ENCODE peak calls at places on chromosomes 6 and 20, in seven cellular contexts. X, S, A, O, Z, B and N are unnamed samples.

GRCh38 chr6:129709451-129709908 is 497 bp downstream of the ARHGAP18 start:
- DNase-seq in X (peak; percentile 30), S (no peak), A (no peak), O (peak; percentile 26), Z (peak; percentile 36), B (peak; percentile 34), N (peak; percentile 37)

GRCh38 chr6:158653577-158654354 is 3.9 kb downstream of the SYTL3 start:
- DNase-seq in X (no peak), S (no peak), A (peak; percentile 70), O (no peak), Z (peak; percentile 47), B (no peak), N (no peak)

GRCh38 chr6:15293674-15294073 is 47.8 kb downstream of the JARID2 start:
- DNase-seq in X (no peak), S (no peak), A (no peak), O (no peak), Z (no peak), B (no peak), N (no peak)

GRCh38 chr20:11267131-11267761 is 593.4 kb upstream of the JAG1 start:
- DNase-seq in X (peak; percentile 95), S (no peak), A (no peak), O (peak; percentile 93), Z (peak; percentile 22), B (peak; percentile 89), N (peak; percentile 96)

GRCh38 chr6:45212976-45213375 is 115.2 kb upstream of the RUNX2 start:
- DNase-seq in X (no peak), S (no peak), A (no peak), O (no peak), Z (no peak), B (no peak), N (no peak)

GRCh38 chr6:11139051-11139960 is 27.8 kb upstream of the ERVFRD-1 start:
- DNase-seq in X (no peak), S (no peak), A (no peak), O (no peak), Z (no peak), B (no peak), N (no peak)

GRCh38 chr6:142416179-142416578 is 114.4 kb downstream of the ADGRG6 start:
- DNase-seq in X (peak; percentile 98), S (no peak), A (no peak), O (peak; percentile 90), Z (no peak), B (peak; percentile 94), N (peak; percentile 95)

GRCh38 chr20:47298624-47299023 is 57.9 kb downstream of the ZMYND8 start:
- DNase-seq in X (no peak), S (no peak), A (no peak), O (no peak), Z (no peak), B (no peak), N (no peak)

GRCh38 chr6:140774080-140774505 is 1358.6 kb upstream of the GJE1 start:
- DNase-seq in X (peak; percentile 80), S (no peak), A (no peak), O (peak; percentile 34), Z (no peak), B (peak; percentile 40), N (peak; percentile 65)

GRCh38 chr20:41837669-41838224 is 219.6 kb upstream of the CHD6 start:
- DNase-seq in X (no peak), S (no peak), A (no peak), O (no peak), Z (no peak), B (no peak), N (no peak)

GRCh38 chr6:117512056-117512828 is 29.8 kb downstream of the DCBLD1 start:
- DNase-seq in X (no peak), S (no peak), A (no peak), O (no peak), Z (no peak), B (no peak), N (no peak)

GRCh38 chr20:44609511-44610312 is 27.3 kb downstream of the PKIG start:
- DNase-seq in X (peak; percentile 77), S (peak; percentile 89), A (peak; percentile 91), O (peak; percentile 55), Z (peak; percentile 95), B (peak; percentile 26), N (no peak)

GRCh38 chr6:41637179-41638001 is 878 bp upstream of the MDFI start:
- DNase-seq in X (no peak), S (no peak), A (peak; percentile 48), O (no peak), Z (no peak), B (no peak), N (no peak)

GRCh38 chr6:88477411-88477810 is 311.3 kb upstream of the CNR1 start:
- DNase-seq in X (no peak), S (no peak), A (no peak), O (no peak), Z (no peak), B (no peak), N (no peak)

GRCh38 chr6:97586344-97586743 is 303.3 kb upstream of the MMS22L start:
- DNase-seq in X (peak; percentile 3), S (no peak), A (no peak), O (peak; percentile 7), Z (no peak), B (peak; percentile 17), N (no peak)

GRCh38 chr6:45681860-45682488 is 304.2 kb upstream of the SUPT3H start:
- DNase-seq in X (peak; percentile 53), S (no peak), A (peak; percentile 80), O (no peak), Z (no peak), B (no peak), N (no peak)

GRCh38 chr6:12024715-12025434 is 12.8 kb downstream of the HIVEP1 start:
- DNase-seq in X (peak; percentile 42), S (no peak), A (no peak), O (peak; percentile 84), Z (no peak), B (peak; percentile 76), N (no peak)

GRCh38 chr20:47982574-47983360 is 197.5 kb upstream of the SULF2 start:
- DNase-seq in X (no peak), S (no peak), A (no peak), O (no peak), Z (no peak), B (no peak), N (no peak)

GRCh38 chr6:158972241-158973233 is 27.5 kb downstream of the RSPH3 start:
- DNase-seq in X (peak; percentile 25), S (no peak), A (no peak), O (peak; percentile 11), Z (no peak), B (no peak), N (peak; percentile 8)

GRCh38 chr6:125231574-125232343 is 70.0 kb downstream of the HDDC2 start:
- DNase-seq in X (no peak), S (no peak), A (no peak), O (no peak), Z (no peak), B (no peak), N (no peak)

GRCh38 chr6:125230674-125231073 is 71.1 kb downstream of the HDDC2 start:
- DNase-seq in X (no peak), S (no peak), A (no peak), O (no peak), Z (no peak), B (no peak), N (no peak)

GRCh38 chr6:125232466-125232865 is 69.3 kb downstream of the HDDC2 start:
- DNase-seq in X (no peak), S (no peak), A (no peak), O (no peak), Z (no peak), B (peak; percentile 59), N (no peak)

GRCh38 chr6:125231133-125231532 is 70.6 kb downstream of the HDDC2 start:
- DNase-seq in X (no peak), S (no peak), A (no peak), O (no peak), Z (peak; percentile 67), B (no peak), N (no peak)

DNA sequence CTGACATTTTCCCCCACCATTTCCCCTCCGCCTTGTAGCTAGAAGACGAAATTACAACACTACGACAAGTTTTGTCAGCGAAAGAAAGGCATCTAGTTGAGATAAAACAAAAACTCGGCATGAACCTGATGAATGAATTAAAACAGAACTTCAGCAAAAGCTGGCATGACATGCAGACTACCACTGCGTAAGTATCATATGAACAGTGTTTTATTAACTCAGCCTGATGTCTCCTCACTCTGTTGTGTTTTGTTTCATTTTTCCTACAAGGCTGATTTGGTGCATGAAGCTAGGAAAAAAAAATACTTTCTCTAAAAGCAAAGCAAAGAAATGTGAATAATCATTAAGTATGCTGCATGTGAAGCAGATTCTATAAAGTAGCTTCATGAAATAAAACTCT is 72.7 kb downstream of the HDDC2 start:
- DNase-seq in X (no peak), S (no peak), A (no peak), O (no peak), Z (no peak), B (no peak), N (no peak)
- H3K4me3 ChIP-seq in X (no peak overlapping the region), S (no peak overlapping the region), A (no peak overlapping the region), O (no peak overlapping the region), Z (no peak overlapping the region), B (no peak overlapping the region), N (no peak overlapping the region)

DNA sequence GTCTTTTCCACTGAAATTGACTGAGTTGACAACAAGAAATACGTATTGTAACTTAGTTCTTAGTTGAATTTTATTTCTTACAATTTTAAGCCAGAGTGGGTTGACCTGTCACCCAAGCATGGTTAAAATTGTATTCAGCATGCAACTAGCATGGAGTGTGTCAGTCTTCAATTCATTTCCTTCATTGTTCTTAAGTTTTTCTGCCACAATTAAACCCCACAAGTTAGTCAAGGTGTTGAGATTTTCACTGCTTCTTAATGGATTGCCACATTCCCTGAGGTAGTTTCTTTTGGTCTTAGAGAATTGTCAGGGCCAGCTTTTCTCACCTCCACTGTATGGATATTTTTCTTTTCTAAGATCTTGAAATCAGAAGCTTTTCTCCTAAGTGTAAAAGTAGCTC is 2.1 kb downstream of the PTPN1 start:
- DNase-seq in X (no peak), S (no peak), A (no peak), O (no peak), Z (no peak), B (no peak), N (no peak)
- H3K4me3 ChIP-seq in X (peak overlapping the region; percentile 98), S (peak overlapping the region; percentile 99), A (peak overlapping the region; percentile 98), O (peak overlapping the region; percentile 93), Z (peak overlapping the region; percentile 98), B (peak overlapping the region; percentile 7), N (peak overlapping the region; percentile 97)

GRCh38 chr6:150627601-150628012 is 27.9 kb downstream of the PLEKHG1 start:
- DNase-seq in X (no peak), S (no peak), A (no peak), O (no peak), Z (no peak), B (no peak), N (no peak)
- H3K4me3 ChIP-seq in X (no peak overlapping the region), S (no peak overlapping the region), A (no peak overlapping the region), O (no peak overlapping the region), Z (no peak overlapping the region), B (no peak overlapping the region), N (no peak overlapping the region)

GRCh38 chr6:164412566-164412965 is 896.8 kb downstream of the C6orf118 start:
- DNase-seq in X (no peak), S (no peak), A (no peak), O (no peak), Z (no peak), B (no peak), N (no peak)

GRCh38 chr6:164414695-164415094 is 894.7 kb downstream of the C6orf118 start:
- DNase-seq in X (no peak), S (no peak), A (no peak), O (no peak), Z (no peak), B (no peak), N (no peak)

GRCh38 chr6:164419099-164419498 is 890.3 kb downstream of the C6orf118 start:
- DNase-seq in X (no peak), S (no peak), A (no peak), O (no peak), Z (no peak), B (no peak), N (no peak)

GRCh38 chr6:164417537-164417936 is 891.9 kb downstream of the C6orf118 start:
- DNase-seq in X (no peak), S (no peak), A (no peak), O (no peak), Z (no peak), B (no peak), N (no peak)

GRCh38 chr6:164415832-164416563 is 893.4 kb downstream of the C6orf118 start:
- DNase-seq in X (no peak), S (no peak), A (no peak), O (no peak), Z (no peak), B (no peak), N (no peak)
- H3K4me3 ChIP-seq in X (peak overlapping the region; percentile 41), S (peak overlapping the region; percentile 15), A (no peak overlapping the region), O (no peak overlapping the region), Z (no peak overlapping the region), B (no peak overlapping the region), N (no peak overlapping the region)